ENCODE peak calls at places on chromosomes 11 and 22, in ten cellular contexts. H is kidney tubule cell; E is activated T-helper 1 cell treated with anti-CD3 and anti-CD28 coated beads, Interleukin-2, amount 50 U/mL, for 16 hours; Q is activated gamma-delta T cell treated with Interleukin-2 at 50 U/mL for 16 hours; A is NCI-H1092; F is HFF-Myc; D is activated CD8-positive, alpha-beta memory T cell treated with anti-CD3 and anti-CD28 coated beads, Interleukin-2, amount 50 U/mL, for 48 hours; C is GM13976; R is body of pancreas; J is ovary. O is an unnamed sample.

GRCh38 chr11:123525511-123525918 is 95.4 kb downstream of the GRAMD1B start:
- DNase-seq in A (no peak), Q (no peak), H (no peak), J (no peak), E (no peak), D (no peak), R (no peak), F (no peak), C (no peak), O (no peak)

GRCh38 chr22:37050913-37051628 is 471 bp upstream of the KCTD17 start:
- DNase-seq in R (no peak), C (no peak), E (no peak), J (no peak), Q (no peak), F (no peak), H (no peak), D (no peak), A (no peak), O (no peak)

GRCh38 chr11:15276616-15277015 is 161.9 kb downstream of the INSC start:
- DNase-seq in D (no peak), C (no peak), Q (no peak), E (no peak), J (no peak), H (no peak), A (peak; percentile 37), F (no peak), R (no peak), O (peak; percentile 36)

GRCh38 chr11:122023614-122024250 is 92.3 kb downstream of the BLID start:
- DNase-seq in R (no peak), J (no peak), E (no peak), F (no peak), A (no peak), Q (no peak), C (no peak), D (no peak), H (no peak), O (no peak)

GRCh38 chr22:36808611-36809344 is 8.1 kb downstream of the PVALB start:
- DNase-seq in F (no peak), C (no peak), R (no peak), J (no peak), H (no peak), E (no peak), Q (no peak), A (peak; percentile 15), D (no peak), O (peak; percentile 85)

GRCh38 chr11:27555264-27555663 is 48.7 kb upstream of the LIN7C start:
- DNase-seq in H (no peak), Q (no peak), A (no peak), F (no peak), E (no peak), J (no peak), R (no peak), D (no peak), C (no peak), O (no peak)

GRCh38 chr11:111378773-111379499 is at the start of gene POU2AF1:
- DNase-seq in D (peak; percentile 83), C (peak; percentile 82), Q (peak; percentile 58), R (no peak), E (peak; percentile 34), J (no peak), F (peak; percentile 62), H (no peak), A (no peak), O (no peak)

GRCh38 chr22:31954535-31955326 is 10.4 kb downstream of the YWHAH start:
- DNase-seq in A (no peak), F (no peak), C (no peak), D (no peak), E (no peak), Q (no peak), J (no peak), H (no peak), R (no peak), O (no peak)

GRCh38 chr11:96055706-96056387 is 131.9 kb upstream of the MTMR2 start:
- DNase-seq in H (peak; percentile 61), A (no peak), F (no peak), R (no peak), C (no peak), J (no peak), E (no peak), D (no peak), Q (no peak), O (no peak)

GRCh38 chr11:71076021-71076420 is 176.4 kb downstream of the SHANK2 start:
- DNase-seq in A (no peak), D (no peak), J (no peak), R (no peak), Q (no peak), E (no peak), F (no peak), H (peak; percentile 27), C (no peak), O (no peak)

GRCh38 chr11:133964946-133965632 is 8.3 kb upstream of the IGSF9B start:
- DNase-seq in Q (no peak), F (no peak), E (no peak), J (no peak), A (no peak), R (no peak), C (no peak), H (peak; percentile 18), D (no peak), O (no peak)

GRCh38 chr11:34302046-34302921 is 55.5 kb downstream of the ABTB2 start:
- DNase-seq in J (no peak), H (peak; percentile 100), C (peak; percentile 41), F (peak; percentile 87), A (no peak), Q (no peak), D (no peak), E (no peak), R (no peak), O (no peak)

GRCh38 chr11:119368121-119369034 is 13.1 kb downstream of the USP2 start:
- DNase-seq in H (peak; percentile 62), E (no peak), D (no peak), J (peak; percentile 54), R (peak; percentile 73), Q (no peak), C (no peak), A (peak; percentile 81), F (no peak), O (peak; percentile 97)

GRCh38 chr11:9076046-9076445 is 15.4 kb downstream of the SCUBE2 start:
- DNase-seq in C (no peak), J (no peak), A (no peak), D (no peak), R (no peak), F (no peak), H (no peak), Q (no peak), E (no peak), O (no peak)

O was measured in NCI-H1105.